ENCODE peak calls at places on chromosomes 13 and 19, in eight cellular contexts. N is RWPE2; F is KG1; E is effector CD4-positive, alpha-beta T cell; M is AG09319; V is central memory CD4-positive, alpha-beta T cell; G is smooth muscle cell of the brain vasculature; C is SW480. L is an unnamed sample.

GRCh38 chr13:41905600-41906254 is 55.2 kb downstream of the VWA8 start:
- DNase-seq in N (no peak), F (no peak), E (no peak), M (peak), V (peak), G (no peak), C (peak), L (no peak)

GRCh38 chr19:3822683-3823344 is 36.6 kb upstream of the MATK start:
- DNase-seq in N (no peak), F (no peak), E (no peak), M (no peak), V (no peak), G (no peak), C (no peak), L (no peak)

GRCh38 chr13:58476176-58476575 is 844.6 kb downstream of the PCDH17 start:
- DNase-seq in N (no peak), F (no peak), E (no peak), M (no peak), V (no peak), G (no peak), C (no peak), L (no peak)

GRCh38 chr13:40109324-40109958 is 454.0 kb downstream of the COG6 start:
- DNase-seq in N (peak), F (no peak), E (no peak), M (peak), V (no peak), G (peak), C (no peak), L (no peak)

GRCh38 chr19:32895384-32895783 is 25.8 kb upstream of the SLC7A9 start:
- DNase-seq in N (no peak), F (no peak), E (no peak), M (no peak), V (no peak), G (no peak), C (no peak), L (no peak)

GRCh38 chr19:4009990-4010807 is 2.7 kb downstream of the PIAS4 start:
- DNase-seq in N (no peak), F (no peak), E (no peak), M (no peak), V (no peak), G (no peak), C (no peak), L (no peak)

GRCh38 chr19:49570138-49570856 is 10.1 kb downstream of the NOSIP start:
- DNase-seq in N (no peak), F (peak), E (peak), M (peak), V (peak), G (no peak), C (peak), L (peak)

GRCh38 chr19:16051254-16052025 is 24.9 kb upstream of the TPM4 start:
- DNase-seq in N (no peak), F (no peak), E (peak), M (no peak), V (peak), G (no peak), C (peak), L (no peak)

GRCh38 chr13:23673354-23673753 is 103.1 kb downstream of the TNFRSF19 start:
- DNase-seq in N (no peak), F (no peak), E (no peak), M (peak), V (no peak), G (no peak), C (no peak), L (no peak)

GRCh38 chr19:29517412-29517811 is 8.4 kb upstream of the VSTM2B start:
- DNase-seq in N (no peak), F (no peak), E (no peak), M (no peak), V (no peak), G (no peak), C (no peak), L (peak)

GRCh38 chr19:16688084-16688483 is 27.1 kb downstream of the TMEM38A start:
- DNase-seq in N (no peak), F (no peak), E (no peak), M (no peak), V (no peak), G (no peak), C (no peak), L (no peak)

GRCh38 chr19:42421591-42422031 is 5.6 kb downstream of the LIPE start:
- DNase-seq in N (peak), F (no peak), E (no peak), M (no peak), V (no peak), G (no peak), C (no peak), L (peak)

GRCh38 chr19:27392027-27392632 is 1820.8 kb downstream of the UQCRFS1 start:
- DNase-seq in N (peak), F (no peak), E (peak), M (no peak), V (no peak), G (no peak), C (no peak), L (no peak)

GRCh38 chr19:2050991-2051770 is at the start of gene MKNK2:
- DNase-seq in N (peak), F (peak), E (peak), M (peak), V (peak), G (no peak), C (no peak), L (peak)

GRCh38 chr13:113552079-113552478 is 32.5 kb upstream of the TFDP1 start:
- DNase-seq in N (no peak), F (no peak), E (no peak), M (no peak), V (no peak), G (no peak), C (no peak), L (no peak)

GRCh38 chr13:35791191-35791902 is 314.9 kb upstream of the MAB21L1 start:
- DNase-seq in N (no peak), F (no peak), E (no peak), M (peak), V (no peak), G (no peak), C (no peak), L (no peak)

GRCh38 chr19:8610041-8610927 is at the start of gene ADAMTS10:
- DNase-seq in N (no peak), F (peak), E (peak), M (no peak), V (peak), G (no peak), C (no peak), L (peak)

GRCh38 chr13:79904581-79904980 is 423.6 kb downstream of the NDFIP2 start:
- DNase-seq in N (no peak), F (no peak), E (no peak), M (no peak), V (no peak), G (no peak), C (no peak), L (no peak)

GRCh38 chr13:31207630-31208549 is 8.1 kb downstream of the B3GLCT start:
- DNase-seq in N (no peak), F (no peak), E (no peak), M (peak), V (no peak), G (peak), C (no peak), L (peak)

GRCh38 chr19:15048885-15049541 is at the start of gene CASP14:
- DNase-seq in N (no peak), F (no peak), E (no peak), M (no peak), V (no peak), G (no peak), C (no peak), L (no peak)

GRCh38 chr19:48835734-48836088 is 580 bp downstream of the HSD17B14 start:
- DNase-seq in N (peak), F (peak), E (peak), M (peak), V (peak), G (peak), C (peak), L (peak)

GRCh38 chr19:43132696-43133095 is 50.2 kb upstream of the PSG2 start:
- DNase-seq in N (no peak), F (no peak), E (no peak), M (no peak), V (no peak), G (no peak), C (no peak), L (no peak)

GRCh38 chr19:14310055-14310454 is 71.2 kb upstream of the ADGRE5 start:
- DNase-seq in N (no peak), F (no peak), E (no peak), M (no peak), V (no peak), G (no peak), C (no peak), L (no peak)

GRCh38 chr13:53778937-53779336 is 750.3 kb downstream of the OLFM4 start:
- DNase-seq in N (no peak), F (no peak), E (no peak), M (no peak), V (no peak), G (no peak), C (peak), L (no peak)

GRCh38 chr19:54172764-54173699 is at the start of gene TMC4:
- DNase-seq in N (no peak), F (no peak), E (no peak), M (no peak), V (no peak), G (no peak), C (peak), L (no peak)

GRCh38 chr19:48325265-48325910 is at the start of gene EMP3:
- DNase-seq in N (peak), F (peak), E (peak), M (peak), V (peak), G (peak), C (peak), L (peak)

L was measured in Right ventricle myocardium superior.